ENCODE peak calls at places on chromosome 11, in seven cellular contexts. One of them, this sample, is unnamed.

GRCh38 chr11:68843052-68843561 is 1.4 kb upstream of the CPT1A start:
- DNase-seq in tibial artery: no peak
- DNase-seq in progenitor cell of endocrine pancreas: no peak
- DNase-seq in kidney: no peak
- DNase-seq in mammary epithelial cell: no peak
- DNase-seq in AG04450: no peak
- DNase-seq in brain microvascular endothelial cell: no peak
- DNase-seq in this sample: no peak

GRCh38 chr11:95977534-95978174 is 53.7 kb upstream of the MTMR2 start:
- DNase-seq in kidney: no peak
- DNase-seq in tibial artery: no peak
- DNase-seq in brain microvascular endothelial cell: peak
- DNase-seq in mammary epithelial cell: peak
- DNase-seq in progenitor cell of endocrine pancreas: no peak
- DNase-seq in AG04450: no peak
- DNase-seq in this sample: no peak

GRCh38 chr11:130308925-130309324 is 5.8 kb downstream of the ZBTB44 start:
- DNase-seq in kidney: no peak
- DNase-seq in AG04450: no peak
- DNase-seq in mammary epithelial cell: no peak
- DNase-seq in progenitor cell of endocrine pancreas: no peak
- DNase-seq in tibial artery: no peak
- DNase-seq in brain microvascular endothelial cell: peak
- DNase-seq in this sample: no peak

GRCh38 chr11:115613986-115614625 is 109.9 kb upstream of the CADM1 start:
- DNase-seq in tibial artery: no peak
- DNase-seq in brain microvascular endothelial cell: peak
- DNase-seq in kidney: no peak
- DNase-seq in progenitor cell of endocrine pancreas: no peak
- DNase-seq in mammary epithelial cell: peak
- DNase-seq in AG04450: peak
- DNase-seq in this sample: no peak

GRCh38 chr11:131425285-131425684 is 54.9 kb downstream of the NTM start:
- DNase-seq in kidney: no peak
- DNase-seq in AG04450: no peak
- DNase-seq in mammary epithelial cell: no peak
- DNase-seq in brain microvascular endothelial cell: no peak
- DNase-seq in progenitor cell of endocrine pancreas: no peak
- DNase-seq in tibial artery: no peak
- DNase-seq in this sample: no peak

GRCh38 chr11:35145249-35145648 is 6.3 kb downstream of the CD44 start:
- DNase-seq in AG04450: no peak
- DNase-seq in progenitor cell of endocrine pancreas: no peak
- DNase-seq in tibial artery: no peak
- DNase-seq in kidney: no peak
- DNase-seq in brain microvascular endothelial cell: peak
- DNase-seq in mammary epithelial cell: no peak
- DNase-seq in this sample: no peak

GRCh38 chr11:32366671-32367070 is 68.7 kb downstream of the WT1 start:
- DNase-seq in tibial artery: no peak
- DNase-seq in AG04450: no peak
- DNase-seq in kidney: no peak
- DNase-seq in progenitor cell of endocrine pancreas: no peak
- DNase-seq in brain microvascular endothelial cell: peak
- DNase-seq in mammary epithelial cell: no peak
- DNase-seq in this sample: no peak

GRCh38 chr11:124977006-124977405 is 23.0 kb downstream of the CCDC15 start:
- DNase-seq in AG04450: no peak
- DNase-seq in kidney: no peak
- DNase-seq in mammary epithelial cell: no peak
- DNase-seq in tibial artery: no peak
- DNase-seq in progenitor cell of endocrine pancreas: no peak
- DNase-seq in brain microvascular endothelial cell: no peak
- DNase-seq in this sample: no peak

DNA sequence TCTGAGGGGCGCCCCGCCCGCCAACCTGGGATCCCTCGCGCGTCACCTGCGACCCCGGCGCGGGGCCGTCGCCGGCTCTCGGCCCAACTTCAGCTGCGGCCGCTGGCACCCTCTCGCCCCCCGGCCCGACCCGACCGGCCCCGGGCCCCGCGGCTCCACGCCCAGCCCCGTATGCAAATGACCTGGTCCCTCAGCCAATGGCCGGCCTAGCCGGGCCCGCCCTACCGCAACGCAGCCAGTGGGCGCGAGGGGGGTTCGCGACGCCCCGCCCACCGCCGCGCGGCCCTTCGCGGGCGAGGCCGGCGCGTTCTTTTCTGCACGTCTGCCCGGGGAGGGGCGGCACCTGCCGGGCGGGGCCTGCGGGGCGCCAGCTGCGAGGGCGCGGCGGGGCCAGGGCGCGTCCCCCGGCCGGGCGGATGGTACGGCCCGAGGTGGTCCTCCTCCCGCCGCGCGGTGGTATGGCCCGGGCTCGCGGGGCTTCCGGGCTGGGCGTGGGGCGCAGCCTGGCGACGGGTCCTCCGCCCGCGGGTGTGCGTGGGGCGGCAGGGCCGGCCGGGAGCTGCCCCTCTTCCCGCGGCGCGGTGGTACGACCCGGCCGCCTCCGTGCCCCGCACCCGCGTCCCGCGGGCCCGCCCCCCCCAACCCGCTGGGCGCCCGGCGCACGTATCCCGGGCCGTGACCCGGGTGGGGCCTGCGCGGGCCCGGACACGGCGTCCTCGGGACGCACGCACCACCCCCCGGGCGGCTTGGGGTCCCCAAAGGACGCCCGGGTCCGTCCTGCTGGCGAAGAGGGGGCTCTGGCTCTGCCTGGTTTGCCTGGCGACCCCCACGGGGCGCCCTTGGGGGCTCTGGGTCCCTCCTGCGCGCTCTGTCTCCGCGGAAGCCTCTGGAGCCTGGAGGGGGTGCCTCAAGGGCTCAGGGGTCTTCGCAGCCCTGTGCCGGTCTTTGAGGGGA is 7.7 kb upstream of the PHRF1 start:
- DNase-seq in progenitor cell of endocrine pancreas: peak
- DNase-seq in mammary epithelial cell: peak
- DNase-seq in tibial artery: peak
- DNase-seq in AG04450: peak
- DNase-seq in kidney: peak
- DNase-seq in brain microvascular endothelial cell: peak
- DNase-seq in this sample: peak
- TF ChIP-seq CTCF in progenitor cell of endocrine pancreas: no peak
- TF ChIP-seq CTCF in mammary epithelial cell: no peak
- TF ChIP-seq CTCF in tibial artery: no peak
- TF ChIP-seq CTCF in AG04450: no peak
- TF ChIP-seq CTCF in kidney: no peak
- TF ChIP-seq CTCF in brain microvascular endothelial cell: no peak
- TF ChIP-seq CTCF in this sample: no peak

DNA sequence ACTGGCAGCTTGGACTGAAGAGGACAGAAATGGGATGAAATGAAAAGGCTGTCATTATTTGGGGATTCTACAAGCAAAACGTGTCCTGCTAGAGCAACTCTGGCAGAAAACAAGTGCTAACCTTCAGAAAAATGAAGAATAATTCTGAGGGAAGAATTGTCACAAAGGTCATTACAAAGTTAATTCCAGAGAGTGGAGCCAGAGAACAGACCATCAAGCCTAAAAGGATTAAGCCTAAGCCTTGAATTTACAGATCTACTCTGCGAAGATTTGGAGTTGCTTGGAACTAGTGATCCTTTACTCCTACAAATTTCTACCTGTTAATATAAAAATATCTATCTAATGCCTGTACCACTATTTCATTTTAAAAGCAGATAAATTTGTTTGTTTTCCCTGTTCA is 1077.3 kb upstream of the CNTN5 start:
- DNase-seq in AG04450: no peak
- DNase-seq in kidney: no peak
- DNase-seq in brain microvascular endothelial cell: no peak
- DNase-seq in mammary epithelial cell: no peak
- DNase-seq in tibial artery: no peak
- DNase-seq in progenitor cell of endocrine pancreas: no peak
- DNase-seq in this sample: no peak
- TF ChIP-seq CTCF in AG04450: no peak
- TF ChIP-seq CTCF in kidney: no peak
- TF ChIP-seq CTCF in brain microvascular endothelial cell: no peak
- TF ChIP-seq CTCF in mammary epithelial cell: no peak
- TF ChIP-seq CTCF in tibial artery: no peak
- TF ChIP-seq CTCF in progenitor cell of endocrine pancreas: no peak
- TF ChIP-seq CTCF in this sample: no peak

DNA sequence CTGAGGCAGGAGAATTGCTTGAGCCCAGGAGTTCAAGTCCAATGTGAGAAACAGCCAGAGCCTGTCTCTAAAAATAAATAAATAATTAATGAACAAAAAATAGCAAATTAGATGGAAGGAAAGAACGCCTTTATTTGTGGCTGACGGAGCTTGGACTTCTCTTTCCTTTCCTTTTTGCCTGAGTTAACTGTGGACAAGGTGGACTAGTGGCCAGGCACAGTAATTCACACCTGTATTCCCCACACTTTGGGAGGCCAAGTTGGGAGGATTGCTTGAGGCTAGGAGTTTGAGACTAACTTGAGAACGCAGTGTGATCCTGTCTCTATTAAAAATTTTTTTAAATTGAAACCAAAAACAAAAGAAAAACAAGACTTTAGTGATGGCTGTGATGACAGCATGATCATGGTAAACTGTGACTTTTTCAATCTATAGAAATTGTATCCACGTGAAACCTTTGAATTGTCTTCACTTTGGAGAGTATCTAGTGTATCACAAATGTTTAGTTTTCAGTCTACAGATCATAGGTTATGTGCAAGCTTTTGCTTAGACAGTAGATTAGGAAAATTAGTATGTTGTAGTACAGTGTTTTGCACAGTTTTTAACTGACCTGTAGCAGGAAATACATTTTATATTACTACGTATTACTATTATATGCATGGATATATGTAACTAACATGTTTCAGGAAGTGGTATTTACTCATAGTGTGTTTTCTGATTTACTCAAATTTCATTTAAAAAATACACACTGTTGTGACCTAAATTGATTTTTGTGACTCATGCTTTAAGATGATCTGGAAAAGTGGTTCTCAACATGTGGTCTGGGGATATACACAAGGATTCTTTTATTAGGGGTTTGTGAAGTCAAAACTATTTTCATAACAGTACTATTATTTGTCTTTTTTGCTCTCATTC is 42.1 kb downstream of the KDM2A start:
- DNase-seq in progenitor cell of endocrine pancreas: no peak
- DNase-seq in brain microvascular endothelial cell: no peak
- DNase-seq in mammary epithelial cell: peak
- DNase-seq in AG04450: no peak
- DNase-seq in kidney: no peak
- DNase-seq in tibial artery: no peak
- DNase-seq in this sample: no peak
- TF ChIP-seq CTCF in progenitor cell of endocrine pancreas: peak
- TF ChIP-seq CTCF in brain microvascular endothelial cell: no peak
- TF ChIP-seq CTCF in mammary epithelial cell: peak
- TF ChIP-seq CTCF in AG04450: no peak
- TF ChIP-seq CTCF in kidney: no peak
- TF ChIP-seq CTCF in tibial artery: no peak
- TF ChIP-seq CTCF in this sample: peak

DNA sequence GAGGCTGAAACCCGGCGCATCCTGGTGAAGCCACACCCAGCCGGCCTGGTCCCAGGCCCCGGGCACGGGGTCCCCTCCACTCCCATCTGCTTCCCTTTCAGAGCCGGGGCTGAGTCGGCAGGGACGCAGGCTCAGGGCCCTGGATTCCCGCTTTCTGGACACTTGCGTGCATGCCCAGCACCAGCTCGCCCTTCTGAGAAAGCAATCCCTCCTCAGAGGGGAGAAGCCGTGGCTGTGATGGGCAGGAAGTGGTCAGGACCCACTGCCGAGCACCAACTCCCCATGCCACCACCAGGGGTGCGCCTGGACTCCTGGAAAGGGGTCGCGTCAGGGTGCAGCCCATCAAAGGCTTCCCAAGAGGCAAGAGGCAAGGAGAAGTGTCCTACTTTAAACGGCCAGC is 15.1 kb downstream of the CDKN1C start:
- DNase-seq in mammary epithelial cell: no peak
- DNase-seq in AG04450: no peak
- DNase-seq in tibial artery: no peak
- DNase-seq in progenitor cell of endocrine pancreas: no peak
- DNase-seq in kidney: no peak
- DNase-seq in brain microvascular endothelial cell: no peak
- DNase-seq in this sample: no peak
- TF ChIP-seq CTCF in mammary epithelial cell: no peak
- TF ChIP-seq CTCF in AG04450: no peak
- TF ChIP-seq CTCF in tibial artery: no peak
- TF ChIP-seq CTCF in progenitor cell of endocrine pancreas: peak
- TF ChIP-seq CTCF in kidney: no peak
- TF ChIP-seq CTCF in brain microvascular endothelial cell: peak
- TF ChIP-seq CTCF in this sample: no peak

GRCh38 chr11:62786318-62787004 is 741 bp upstream of the TMEM179B start:
- DNase-seq in kidney: peak
- DNase-seq in tibial artery: peak
- DNase-seq in progenitor cell of endocrine pancreas: peak
- DNase-seq in AG04450: no peak
- DNase-seq in mammary epithelial cell: peak
- DNase-seq in brain microvascular endothelial cell: peak
- DNase-seq in this sample: peak

GRCh38 chr11:62789576-62789975 is 2.2 kb downstream of the TMEM223 start:
- DNase-seq in progenitor cell of endocrine pancreas: no peak
- DNase-seq in kidney: peak
- DNase-seq in mammary epithelial cell: no peak
- DNase-seq in tibial artery: no peak
- DNase-seq in brain microvascular endothelial cell: no peak
- DNase-seq in AG04450: no peak
- DNase-seq in this sample: no peak

GRCh38 chr11:62791501-62792192 is at the start of gene TMEM223:
- DNase-seq in mammary epithelial cell: peak
- DNase-seq in tibial artery: peak
- DNase-seq in AG04450: no peak
- DNase-seq in kidney: peak
- DNase-seq in brain microvascular endothelial cell: peak
- DNase-seq in progenitor cell of endocrine pancreas: peak
- DNase-seq in this sample: peak

GRCh38 chr11:62788991-62789390 is 1.8 kb downstream of the TMEM179B start:
- DNase-seq in AG04450: no peak
- DNase-seq in brain microvascular endothelial cell: no peak
- DNase-seq in tibial artery: no peak
- DNase-seq in progenitor cell of endocrine pancreas: no peak
- DNase-seq in kidney: peak
- DNase-seq in mammary epithelial cell: no peak
- DNase-seq in this sample: no peak

DNA sequence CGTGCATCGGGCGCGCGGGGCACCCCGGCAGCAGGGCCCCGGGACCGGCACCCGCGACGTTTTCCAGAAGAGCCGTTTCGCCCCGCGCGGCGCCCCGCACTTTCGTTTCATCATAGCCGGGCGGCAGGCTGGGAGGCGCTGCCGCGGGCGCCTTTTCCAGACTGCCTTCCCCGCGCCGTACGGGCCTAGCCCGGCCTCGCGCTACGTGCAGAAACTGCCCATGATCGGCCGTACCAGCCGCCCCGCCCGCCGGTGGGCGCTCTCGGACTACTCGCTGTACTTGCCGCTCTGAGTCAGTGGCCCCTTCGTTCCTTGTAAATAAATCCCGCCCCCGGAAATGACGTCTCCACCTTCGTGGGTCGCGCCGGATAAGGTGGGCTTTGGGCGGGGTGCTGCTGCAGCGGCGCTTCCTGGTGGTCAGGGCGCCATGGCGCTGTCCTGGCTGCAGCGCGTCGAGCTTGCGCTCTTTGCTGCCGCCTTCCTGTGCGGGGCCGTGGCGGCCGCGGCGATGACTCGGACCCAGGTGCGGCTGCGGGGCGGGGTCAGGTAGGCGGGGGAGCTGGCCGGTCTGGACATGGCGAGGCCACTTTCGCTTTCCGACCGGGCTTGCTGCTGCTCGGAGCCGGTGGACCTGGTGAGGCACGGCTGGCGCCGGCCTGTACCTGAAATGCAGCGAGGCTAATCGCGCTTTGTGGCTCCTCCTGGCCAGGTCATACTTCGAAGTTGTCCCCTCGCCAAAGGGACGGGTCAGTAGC is at the start of gene TMEM179B:
- DNase-seq in mammary epithelial cell: peak
- DNase-seq in brain microvascular endothelial cell: peak
- DNase-seq in tibial artery: peak
- DNase-seq in kidney: peak
- DNase-seq in progenitor cell of endocrine pancreas: peak
- DNase-seq in AG04450: peak
- DNase-seq in this sample: peak
- TF ChIP-seq CTCF in mammary epithelial cell: peak
- TF ChIP-seq CTCF in brain microvascular endothelial cell: peak
- TF ChIP-seq CTCF in tibial artery: peak
- TF ChIP-seq CTCF in kidney: peak
- TF ChIP-seq CTCF in progenitor cell of endocrine pancreas: peak
- TF ChIP-seq CTCF in AG04450: peak
- TF ChIP-seq CTCF in this sample: peak

This sample was measured in neural crest cell.